ENCODE peak calls at places on chromosomes 5 and 9, in nine cellular contexts. N is NCI-H1105, W is epithelial cell of esophagus, S is activated T-helper 1 cell treated with Interleukin-2 at 50 U/mL for 16 hours, H is T-helper 1 cell, V is HuH-7.5, A is KG1, Q is lower lobe of right lung, T is right lobe of liver. Y is an unnamed sample.

GRCh38 chr9:129860653-129861446 is 25.6 kb downstream of the USP20 start:
- DNase-seq in T (no peak), N (no peak), A (no peak), H (no peak), Q (no peak), W (no peak), S (no peak), V (no peak), Y (no peak)

GRCh38 chr9:18371621-18372020 is 102.3 kb upstream of the ADAMTSL1 start:
- DNase-seq in N (no peak), Q (no peak), S (no peak), W (no peak), A (no peak), H (no peak), T (no peak), V (no peak), Y (no peak)

GRCh38 chr5:10534491-10535236 is 29.2 kb upstream of the ANKRD33B start:
- DNase-seq in V (no peak), A (no peak), Q (no peak), W (no peak), S (no peak), H (no peak), N (no peak), T (no peak), Y (no peak)

GRCh38 chr9:21972361-21972760 is 21.8 kb downstream of the CDKN2A start:
- DNase-seq in Q (no peak), N (no peak), V (no peak), W (no peak), A (no peak), H (no peak), S (no peak), T (no peak), Y (no peak)

GRCh38 chr5:168365581-168366081 is 74.2 kb downstream of the WWC1 start:
- DNase-seq in S (no peak), A (no peak), H (no peak), N (no peak), W (peak), Q (peak), T (no peak), V (no peak), Y (no peak)

GRCh38 chr5:472076-472655 is 29.2 kb downstream of the EXOC3 start:
- DNase-seq in V (peak), S (no peak), H (no peak), W (peak), Q (peak), N (peak), A (no peak), T (peak), Y (no peak)

GRCh38 chr5:179505636-179506261 is 44.6 kb upstream of the RUFY1 start:
- DNase-seq in T (no peak), N (no peak), W (no peak), Q (no peak), H (no peak), A (no peak), V (no peak), S (no peak), Y (no peak)

GRCh38 chr9:104386425-104387069 is 117.5 kb upstream of the OR13F1 start:
- DNase-seq in S (no peak), H (no peak), W (peak), A (no peak), N (peak), V (peak), Q (no peak), T (no peak), Y (peak)

GRCh38 chr5:33474004-33474403 is 33.2 kb downstream of the TARS1 start:
- DNase-seq in S (no peak), W (no peak), N (no peak), V (no peak), H (no peak), Q (no peak), A (no peak), T (no peak), Y (no peak)

GRCh38 chr5:176862330-176862995 is 36.7 kb downstream of the HK3 start:
- DNase-seq in N (no peak), W (no peak), A (no peak), T (no peak), V (no peak), Q (no peak), H (no peak), S (no peak), Y (no peak)

GRCh38 chr9:104694218-104694617 is at the start of gene OR13D1:
- DNase-seq in T (no peak), N (no peak), H (no peak), S (no peak), A (no peak), Q (no peak), V (no peak), W (no peak), Y (no peak)

GRCh38 chr9:4661165-4662095 is 664 bp upstream of the PLPP6 start:
- DNase-seq in T (no peak), S (no peak), A (no peak), W (peak), N (no peak), Q (no peak), H (no peak), V (no peak), Y (no peak)

GRCh38 chr5:130578354-130578753 is 586.7 kb downstream of the HINT1 start:
- DNase-seq in S (no peak), V (no peak), N (no peak), Q (no peak), T (no peak), A (no peak), H (no peak), W (no peak), Y (no peak)

GRCh38 chr9:131254107-131254491 is 22.2 kb downstream of the FAM78A start:
- DNase-seq in S (no peak), A (no peak), W (no peak), T (no peak), Q (peak), N (no peak), H (no peak), V (no peak), Y (no peak)

Y was measured in RPMI7951.